ENCODE peak calls at places on chromosomes 1 and 21, in four cellular contexts. One of them, this sample, is unnamed.

GRCh38 chr1:203871114-203871875 is 9.9 kb downstream of the SNRPE start:
- DNase-seq in K562: peak; percentile 56
- DNase-seq in GM12878: no peak
- DNase-seq in suprapubic skin: no peak
- DNase-seq in this sample: no peak

GRCh38 chr1:159900755-159901335 is 880 bp upstream of the CFAP45 start:
- DNase-seq in suprapubic skin: no peak
- DNase-seq in GM12878: no peak
- DNase-seq in K562: no peak
- DNase-seq in this sample: no peak

GRCh38 chr1:2209400-2210083 is 15.0 kb upstream of the FAAP20 start:
- DNase-seq in GM12878: no peak
- DNase-seq in suprapubic skin: no peak
- DNase-seq in K562: no peak
- DNase-seq in this sample: no peak

GRCh38 chr1:172356620-172357019 is 63.9 kb upstream of the C1orf105 start:
- DNase-seq in K562: peak; percentile 18
- DNase-seq in GM12878: no peak
- DNase-seq in suprapubic skin: no peak
- DNase-seq in this sample: no peak

GRCh38 chr1:85201340-85202091 is 700 bp upstream of the SYDE2 start:
- DNase-seq in GM12878: no peak
- DNase-seq in K562: peak; percentile 76
- DNase-seq in suprapubic skin: peak; percentile 87
- DNase-seq in this sample: peak; percentile 78

GRCh38 chr1:221794079-221794670 is 52.3 kb upstream of the DUSP10 start:
- DNase-seq in K562: no peak
- DNase-seq in GM12878: peak; percentile 82
- DNase-seq in suprapubic skin: no peak
- DNase-seq in this sample: no peak

GRCh38 chr1:204296431-204296988 is 63.2 kb downstream of the PLEKHA6 start:
- DNase-seq in suprapubic skin: no peak
- DNase-seq in GM12878: no peak
- DNase-seq in K562: no peak
- DNase-seq in this sample: no peak

GRCh38 chr1:174191255-174191906 is 32.1 kb downstream of the RABGAP1L start:
- DNase-seq in suprapubic skin: no peak
- DNase-seq in GM12878: no peak
- DNase-seq in K562: no peak
- DNase-seq in this sample: no peak

GRCh38 chr1:12052997-12053686 is 10.0 kb upstream of the TNFRSF8 start:
- DNase-seq in K562: no peak
- DNase-seq in suprapubic skin: no peak
- DNase-seq in GM12878: no peak
- DNase-seq in this sample: no peak

GRCh38 chr1:221887091-221887746 is 145.3 kb upstream of the DUSP10 start:
- DNase-seq in GM12878: no peak
- DNase-seq in K562: peak; percentile 50
- DNase-seq in suprapubic skin: peak; percentile 87
- DNase-seq in this sample: peak; percentile 51

GRCh38 chr1:46399307-46399706 is 5.2 kb downstream of the FAAH start:
- DNase-seq in suprapubic skin: no peak
- DNase-seq in K562: no peak
- DNase-seq in GM12878: no peak
- DNase-seq in this sample: no peak

GRCh38 chr1:46396429-46397398 is 2.6 kb downstream of the FAAH start:
- DNase-seq in suprapubic skin: no peak
- DNase-seq in GM12878: no peak
- DNase-seq in K562: no peak
- DNase-seq in this sample: no peak

GRCh38 chr1:46393510-46393909 is 607 bp upstream of the FAAH start:
- DNase-seq in suprapubic skin: no peak
- DNase-seq in K562: no peak
- DNase-seq in GM12878: no peak
- DNase-seq in this sample: no peak

GRCh38 chr1:46394108-46394871 is at the start of gene FAAH:
- DNase-seq in GM12878: no peak
- DNase-seq in K562: no peak
- DNase-seq in suprapubic skin: no peak
- DNase-seq in this sample: peak; percentile 80

GRCh38 chr1:46394872-46395465 is 852 bp downstream of the FAAH start:
- DNase-seq in GM12878: no peak
- DNase-seq in K562: no peak
- DNase-seq in suprapubic skin: no peak
- DNase-seq in this sample: peak; percentile 56
- TF ChIP-seq EP300 in GM12878: no peak
- TF ChIP-seq EP300 in K562: no peak
- TF ChIP-seq EP300 in suprapubic skin: no peak
- TF ChIP-seq EP300 in this sample: no peak

DNA sequence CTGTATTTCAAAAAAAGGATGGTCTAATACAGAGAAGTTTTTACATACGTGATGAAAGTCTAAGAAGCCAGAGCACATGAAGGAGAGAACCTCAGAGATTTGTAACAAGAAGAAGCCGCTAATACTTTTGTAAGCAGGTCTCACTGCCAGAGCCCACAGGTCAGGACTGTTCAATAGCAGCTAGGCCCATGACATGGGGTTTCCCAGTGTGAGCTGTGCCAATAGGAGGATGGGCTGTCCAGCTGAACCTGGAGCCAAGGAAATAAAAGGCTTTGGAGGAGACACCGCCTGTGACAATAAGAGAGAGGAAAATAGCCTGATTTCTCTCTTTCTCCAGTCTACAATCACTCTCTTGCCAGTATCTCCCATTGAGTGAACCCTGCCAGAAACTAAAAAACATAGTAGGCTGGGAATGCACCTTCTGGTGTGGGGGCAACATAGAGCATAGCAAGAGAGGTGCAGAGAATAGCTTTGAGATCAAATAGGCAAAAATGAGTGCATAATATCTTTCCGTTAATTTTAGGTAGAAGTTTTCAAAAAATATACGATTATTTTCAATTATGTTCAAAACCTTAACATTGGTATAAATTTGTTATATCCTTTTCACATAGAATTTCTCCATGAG is 360.3 kb downstream of the NEGR1 start:
- DNase-seq in suprapubic skin: no peak
- DNase-seq in K562: no peak
- DNase-seq in GM12878: no peak
- DNase-seq in this sample: no peak
- TF ChIP-seq CTCF in suprapubic skin: no peak
- TF ChIP-seq CTCF in K562: no peak
- TF ChIP-seq CTCF in GM12878: no peak
- TF ChIP-seq CTCF in this sample: no peak

DNA sequence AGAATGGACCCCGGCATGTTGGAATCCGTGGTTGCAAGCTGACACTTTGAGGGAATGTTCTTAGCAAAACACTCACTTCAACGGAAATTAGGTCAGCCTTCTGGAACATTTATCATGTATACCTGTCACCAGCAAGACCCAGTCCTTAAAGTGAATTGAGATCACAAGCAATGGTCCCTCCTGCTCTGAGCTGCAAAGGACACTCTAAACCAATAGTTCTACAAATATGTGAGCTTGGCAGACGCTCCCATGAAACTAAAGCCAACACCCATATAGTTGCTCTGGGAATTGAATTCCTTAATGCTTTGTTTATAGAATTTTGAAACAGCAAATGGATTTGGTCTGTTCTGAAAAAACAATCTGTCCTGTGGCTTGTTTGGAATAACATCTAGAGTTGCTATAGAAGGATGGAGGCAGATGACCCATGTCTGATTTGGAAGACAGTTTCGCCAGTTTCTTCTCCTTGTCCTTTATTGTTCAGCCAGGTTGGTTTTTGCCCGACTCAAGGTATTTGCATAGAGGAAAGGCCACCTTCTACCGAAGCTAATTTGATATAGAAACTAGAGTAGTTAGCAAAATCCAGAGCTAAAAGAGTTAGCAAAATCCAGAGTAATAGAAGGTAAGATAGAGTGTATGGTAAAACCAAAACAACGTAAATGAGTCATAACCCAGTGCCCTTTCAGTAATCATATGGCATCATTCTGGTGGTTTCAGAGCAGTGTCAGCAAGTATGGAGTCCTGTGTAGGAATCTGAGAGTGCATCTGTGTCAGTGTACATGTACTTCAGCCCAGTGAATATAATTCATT is 236.2 kb downstream of the NFIA start:
- DNase-seq in K562: peak; percentile 74
- DNase-seq in GM12878: peak; percentile 71
- DNase-seq in suprapubic skin: no peak
- DNase-seq in this sample: no peak
- TF ChIP-seq POLR2AphosphoS5 in K562: no peak
- TF ChIP-seq POLR2AphosphoS5 in GM12878: no peak
- TF ChIP-seq POLR2AphosphoS5 in suprapubic skin: no peak
- TF ChIP-seq POLR2AphosphoS5 in this sample: no peak

GRCh38 chr1:111904478-111905218 is 84.8 kb downstream of the KCND3 start:
- DNase-seq in K562: no peak
- DNase-seq in suprapubic skin: peak; percentile 52
- DNase-seq in GM12878: no peak
- DNase-seq in this sample: no peak
- TF ChIP-seq EP300 in K562: no peak
- TF ChIP-seq EP300 in suprapubic skin: no peak
- TF ChIP-seq EP300 in GM12878: no peak
- TF ChIP-seq EP300 in this sample: no peak

GRCh38 chr21:20882462-20883415 is 115.5 kb upstream of the NCAM2 start:
- DNase-seq in K562: peak; percentile 56
- DNase-seq in suprapubic skin: no peak
- DNase-seq in GM12878: no peak
- DNase-seq in this sample: peak; percentile 47
- TF ChIP-seq CTCF in K562: peak; percentile 49
- TF ChIP-seq CTCF in suprapubic skin: peak; percentile 30
- TF ChIP-seq CTCF in GM12878: peak; percentile 7
- TF ChIP-seq CTCF in this sample: no peak

This sample was measured in stomach.